ENCODE peak calls at places on chromosomes 1 and 21, in eight cellular contexts. V is AG09319, S is fibroblast of lung, X is psoas muscle, O is upper lobe of right lung, E is omental fat pad, G is MM.1S, D is astrocyte of the spinal cord. J is an unnamed sample.
A peak's percentile ranks its signal among the peaks of the same experiment; 100 is the strongest.

GRCh38 chr1:9013824-9014223 is 12.4 kb downstream of the SLC2A7 start:
- DNase-seq in V (no peak), E (no peak), D (no peak), S (no peak), G (no peak), O (no peak), X (no peak), J (no peak)

GRCh38 chr1:51558375-51558924 is 39.4 kb upstream of the EPS15 start:
- DNase-seq in S (peak; percentile 78), O (no peak), E (no peak), G (no peak), D (peak; percentile 34), V (no peak), X (no peak), J (no peak)

GRCh38 chr1:88061830-88062177 is 622.3 kb upstream of the PKN2 start:
- DNase-seq in S (peak; percentile 50), X (no peak), V (no peak), G (no peak), D (peak; percentile 9), O (no peak), E (no peak), J (no peak)

GRCh38 chr21:44650973-44651675 is 3.3 kb downstream of the KRTAP12-4 start:
- DNase-seq in G (no peak), D (no peak), V (no peak), O (no peak), S (no peak), X (no peak), E (no peak), J (no peak)

GRCh38 chr1:239943761-239944160 is 147.9 kb upstream of the FMN2 start:
- DNase-seq in O (no peak), V (no peak), D (no peak), E (no peak), S (no peak), G (no peak), X (no peak), J (no peak)

GRCh38 chr1:76268341-76268740 is 193.8 kb downstream of the ST6GALNAC3 start:
- DNase-seq in O (no peak), S (peak; percentile 47), G (no peak), V (no peak), E (no peak), X (no peak), D (peak; percentile 26), J (no peak)

GRCh38 chr1:3678361-3679097 is 26.2 kb downstream of the TP73 start:
- DNase-seq in D (no peak), G (no peak), S (no peak), E (no peak), O (no peak), V (no peak), X (no peak), J (no peak)

GRCh38 chr21:43733529-43734071 is 14.7 kb downstream of the PDXK start:
- DNase-seq in X (no peak), E (no peak), G (no peak), O (peak; percentile 73), V (no peak), S (peak; percentile 85), D (peak; percentile 59), J (no peak)

GRCh38 chr21:31813873-31814272 is 58.9 kb upstream of the HUNK start:
- DNase-seq in E (no peak), D (no peak), V (no peak), S (no peak), O (no peak), X (no peak), G (no peak), J (no peak)

GRCh38 chr1:116113615-116114014 is 2.4 kb downstream of the MAB21L3 start:
- DNase-seq in E (no peak), V (no peak), X (peak; percentile 67), O (no peak), G (no peak), S (no peak), D (no peak), J (no peak)

GRCh38 chr1:116112388-116113140 is 1.4 kb downstream of the MAB21L3 start:
- DNase-seq in D (no peak), S (no peak), E (no peak), O (no peak), G (no peak), X (no peak), V (no peak), J (no peak)

GRCh38 chr1:116105996-116106395 is 5.2 kb upstream of the MAB21L3 start:
- DNase-seq in D (no peak), V (no peak), S (no peak), X (no peak), O (no peak), E (no peak), G (no peak), J (no peak)

GRCh38 chr1:116111196-116112021 is at the start of gene MAB21L3:
- DNase-seq in D (no peak), S (no peak), E (no peak), G (no peak), V (no peak), O (no peak), X (no peak), J (no peak)

GRCh38 chr1:116110507-116111195 is 548 bp upstream of the MAB21L3 start:
- DNase-seq in O (no peak), D (no peak), X (no peak), G (no peak), V (no peak), E (no peak), S (no peak), J (no peak)
- TF ChIP-seq CTCF in O (no peak), D (no peak), X (no peak), G (no peak), V (no peak), E (no peak), S (no peak), J (no peak)

GRCh38 chr1:225652726-225653462 is at the start of gene ENAH:
- DNase-seq in X (peak; percentile 90), D (peak; percentile 85), E (no peak), V (peak; percentile 68), S (peak; percentile 80), O (peak; percentile 90), G (peak; percentile 66), J (peak; percentile 49)

GRCh38 chr1:225651872-225652725 is 824 bp downstream of the ENAH start:
- DNase-seq in D (peak; percentile 38), O (no peak), X (no peak), S (peak; percentile 55), E (no peak), G (peak; percentile 18), V (no peak), J (no peak)

GRCh38 chr1:225654277-225654597 is 1.3 kb upstream of the ENAH start:
- DNase-seq in G (no peak), X (no peak), O (no peak), S (no peak), V (no peak), E (no peak), D (no peak), J (no peak)

GRCh38 chr1:225654688-225655508 is 2.0 kb upstream of the ENAH start:
- DNase-seq in O (no peak), V (no peak), S (no peak), E (no peak), G (no peak), X (no peak), D (no peak), J (no peak)

DNA sequence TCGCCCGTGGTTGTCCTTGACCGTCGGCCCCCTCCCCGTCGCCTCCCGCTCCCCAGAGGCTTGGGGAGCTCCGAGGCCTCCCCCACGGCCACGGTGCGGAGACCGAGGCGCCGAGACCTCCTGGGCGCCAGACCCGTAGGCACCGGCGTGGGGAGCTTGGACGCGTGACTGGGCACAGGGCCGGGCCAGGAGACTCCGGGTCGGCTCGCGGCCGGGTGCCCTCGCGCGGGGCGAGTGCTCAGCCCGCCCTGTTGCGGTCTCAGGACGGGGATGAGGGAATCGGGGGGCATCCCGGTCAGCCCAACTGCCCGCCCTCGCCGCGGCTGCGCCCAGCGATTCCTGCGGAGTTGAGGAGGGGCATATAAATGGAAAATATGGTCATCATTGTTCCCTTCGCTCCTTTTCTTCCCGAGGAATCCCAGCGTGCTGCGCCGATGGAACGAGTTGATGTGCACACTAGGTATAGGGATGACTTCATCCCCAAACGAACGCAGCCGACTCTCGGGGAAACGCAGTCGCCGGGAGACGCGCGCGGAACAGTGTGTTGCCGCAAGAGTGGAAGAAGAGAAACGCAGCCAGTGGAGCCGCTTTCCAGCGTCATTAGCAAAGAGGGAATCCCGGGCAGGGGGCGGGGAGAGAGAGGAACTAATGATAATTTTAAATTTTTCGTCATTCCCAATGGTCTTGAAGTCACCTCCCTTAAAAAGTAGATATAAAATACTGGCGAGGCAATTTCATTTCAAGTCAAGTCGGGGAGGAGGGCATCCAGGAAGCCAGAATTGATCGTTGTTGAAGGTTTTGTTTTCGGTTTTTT is 747 bp upstream of the ENAH start:
- DNase-seq in G (no peak), X (peak; percentile 86), V (no peak), S (peak; percentile 82), D (peak; percentile 81), O (peak; percentile 76), E (peak; percentile 62), J (peak; percentile 43)
- TF ChIP-seq CTCF in G (no peak), X (no peak), V (no peak), S (no peak), D (no peak), O (no peak), E (no peak), J (no peak)

GRCh38 chr1:234692961-234693360 is 83.0 kb upstream of the IRF2BP2 start:
- DNase-seq in X (no peak), G (no peak), D (no peak), S (no peak), E (no peak), V (no peak), O (no peak), J (no peak)

GRCh38 chr1:234687011-234687410 is 77.0 kb upstream of the IRF2BP2 start:
- DNase-seq in S (peak; percentile 9), D (no peak), O (no peak), G (no peak), X (no peak), E (no peak), V (no peak), J (no peak)

GRCh38 chr1:234689236-234689635 is 79.3 kb upstream of the IRF2BP2 start:
- DNase-seq in E (no peak), X (no peak), V (no peak), G (no peak), D (no peak), S (no peak), O (no peak), J (no peak)

GRCh38 chr1:234694661-234695060 is 84.7 kb upstream of the IRF2BP2 start:
- DNase-seq in E (no peak), S (no peak), O (no peak), V (no peak), G (no peak), X (no peak), D (no peak), J (no peak)

DNA sequence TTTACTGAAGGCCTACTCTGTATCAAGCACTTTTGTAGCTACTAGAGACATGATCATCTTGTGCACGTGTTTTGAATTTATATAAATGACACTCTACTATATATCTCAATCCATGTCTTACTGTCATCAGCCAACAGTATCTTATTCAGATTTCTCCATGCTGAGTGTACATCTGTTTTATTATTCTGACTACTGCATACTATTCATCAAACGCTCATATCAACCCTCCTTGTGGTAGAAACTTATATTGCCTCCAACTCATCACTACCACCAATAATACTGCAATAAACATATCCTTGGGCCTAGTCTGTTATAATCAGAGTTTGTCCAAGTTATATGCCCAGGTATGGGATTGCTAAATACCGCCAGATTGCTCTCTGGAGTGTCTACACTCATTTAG is 81.6 kb upstream of the IRF2BP2 start:
- DNase-seq in D (peak; percentile 15), S (no peak), G (no peak), V (no peak), E (no peak), O (no peak), X (no peak), J (no peak)
- TF ChIP-seq CTCF in D (peak; percentile 18), S (no peak), G (no peak), V (peak; percentile 5), E (no peak), O (peak; percentile 5), X (no peak), J (no peak)

GRCh38 chr1:6087958-6088357 is 42.3 kb downstream of the KCNAB2 start:
- DNase-seq in O (no peak), V (no peak), G (no peak), X (no peak), D (no peak), E (no peak), S (no peak), J (no peak)
- TF ChIP-seq CTCF in O (no peak), V (no peak), G (no peak), X (no peak), D (no peak), E (no peak), S (no peak), J (no peak)